ENCODE peak calls at places on chromosomes 12 and 14, in six cellular contexts. D is fibroblast of pulmonary artery, Z is mammary epithelial cell, E is CD14-positive monocyte, X is GM20000, U is WTC11. M is an unnamed sample.

GRCh38 chr14:68000516-68000915 is 180.9 kb downstream of the RAD51B start:
- DNase-seq in D (peak; percentile 30), Z (no peak), E (no peak), X (no peak), U (no peak), M (no peak)

GRCh38 chr12:95648990-95649791 is 97.9 kb upstream of the USP44 start:
- DNase-seq in D (peak; percentile 18), Z (peak; percentile 97), E (no peak), X (no peak), U (no peak), M (no peak)

GRCh38 chr12:52186135-52186840 is 5.5 kb downstream of the KRT80 start:
- DNase-seq in D (peak; percentile 83), Z (peak; percentile 74), E (peak; percentile 77), X (no peak), U (no peak), M (no peak)

GRCh38 chr12:188910-189621 is 24.9 kb downstream of the SLC6A12 start:
- DNase-seq in D (peak; percentile 58), Z (no peak), E (peak; percentile 63), X (peak; percentile 88), U (peak; percentile 75), M (peak; percentile 59)

GRCh38 chr14:29390046-29390841 is 537.4 kb downstream of the PRKD1 start:
- DNase-seq in D (no peak), Z (no peak), E (no peak), X (no peak), U (no peak), M (no peak)

GRCh38 chr14:76419399-76419798 is 43.5 kb downstream of the ESRRB start:
- DNase-seq in D (no peak), Z (no peak), E (no peak), X (no peak), U (no peak), M (no peak)

GRCh38 chr14:69572634-69573135 is 2.0 kb downstream of the CCDC177 start:
- DNase-seq in D (no peak), Z (no peak), E (no peak), X (no peak), U (peak; percentile 24), M (no peak)

GRCh38 chr12:100141666-100141997 is 1.0 kb downstream of the BLTP3B start:
- DNase-seq in D (peak; percentile 87), Z (peak; percentile 88), E (no peak), X (peak; percentile 31), U (no peak), M (no peak)

GRCh38 chr14:90039253-90040010 is 22.4 kb upstream of the KCNK13 start:
- DNase-seq in D (no peak), Z (peak; percentile 17), E (no peak), X (no peak), U (no peak), M (no peak)

GRCh38 chr14:70856851-70857498 is 47.7 kb upstream of the MAP3K9 start:
- DNase-seq in D (peak; percentile 26), Z (peak; percentile 92), E (no peak), X (no peak), U (no peak), M (no peak)

GRCh38 chr12:42372154-42372791 is 46.3 kb downstream of the PPHLN1 start:
- DNase-seq in D (peak; percentile 62), Z (peak; percentile 38), E (no peak), X (peak; percentile 42), U (no peak), M (no peak)

GRCh38 chr12:89636054-89636775 is 72.4 kb downstream of the ATP2B1 start:
- DNase-seq in D (no peak), Z (peak; percentile 64), E (no peak), X (no peak), U (no peak), M (no peak)

GRCh38 chr14:24298892-24299254 is 707 bp downstream of the DHRS1 start:
- DNase-seq in D (peak; percentile 39), Z (peak; percentile 92), E (peak; percentile 71), X (no peak), U (no peak), M (no peak)

GRCh38 chr14:99862111-99862510 is 68.9 kb downstream of the EML1 start:
- DNase-seq in D (peak; percentile 3), Z (no peak), E (no peak), X (no peak), U (no peak), M (no peak)

GRCh38 chr12:988616-989015 is 2.4 kb upstream of the ERC1 start:
- DNase-seq in D (no peak), Z (no peak), E (no peak), X (no peak), U (no peak), M (no peak)

GRCh38 chr14:71380271-71380670 is 473.0 kb downstream of the PCNX1 start:
- DNase-seq in D (peak; percentile 93), Z (no peak), E (no peak), X (no peak), U (no peak), M (no peak)

GRCh38 chr12:88237954-88238353 is 95.8 kb downstream of the TMTC3 start:
- DNase-seq in D (peak; percentile 49), Z (peak; percentile 82), E (no peak), X (no peak), U (no peak), M (no peak)

GRCh38 chr12:1574863-1575254 is 19.5 kb downstream of the FBXL14 start:
- DNase-seq in D (no peak), Z (no peak), E (no peak), X (no peak), U (no peak), M (no peak)

GRCh38 chr12:121405211-121405610 is 5.3 kb downstream of the RNF34 start:
- DNase-seq in D (no peak), Z (no peak), E (no peak), X (no peak), U (no peak), M (no peak)

GRCh38 chr12:127133675-127134335 is 1133.2 kb upstream of the TMEM132C start:
- DNase-seq in D (no peak), Z (peak; percentile 33), E (no peak), X (no peak), U (no peak), M (no peak)

GRCh38 chr14:61616524-61617185 is 78.7 kb upstream of the HIF1A start:
- DNase-seq in D (peak; percentile 88), Z (peak; percentile 63), E (no peak), X (no peak), U (no peak), M (no peak)

GRCh38 chr14:90576581-90576980 is 179.8 kb downstream of the CALM1 start:
- DNase-seq in D (peak; percentile 49), Z (no peak), E (no peak), X (no peak), U (no peak), M (no peak)

GRCh38 chr12:56838602-56839488 is 75.7 kb downstream of the HSD17B6 start:
- DNase-seq in D (no peak), Z (no peak), E (no peak), X (no peak), U (no peak), M (no peak)

GRCh38 chr14:71594828-71595227 is 337.4 kb upstream of the RGS6 start:
- DNase-seq in D (no peak), Z (no peak), E (no peak), X (no peak), U (no peak), M (no peak)

GRCh38 chr12:1496162-1496925 is 98.0 kb downstream of the FBXL14 start:
- DNase-seq in D (no peak), Z (no peak), E (no peak), X (no peak), U (no peak), M (peak; percentile 43)

GRCh38 chr12:48180424-48180823 is 3.0 kb upstream of the CCDC184 start:
- DNase-seq in D (no peak), Z (no peak), E (no peak), X (no peak), U (no peak), M (no peak)
- TF ChIP-seq CTCF in D (no peak), Z (no peak), E (peak; percentile 17), X (no peak), U (no peak), M (no peak)

DNA sequence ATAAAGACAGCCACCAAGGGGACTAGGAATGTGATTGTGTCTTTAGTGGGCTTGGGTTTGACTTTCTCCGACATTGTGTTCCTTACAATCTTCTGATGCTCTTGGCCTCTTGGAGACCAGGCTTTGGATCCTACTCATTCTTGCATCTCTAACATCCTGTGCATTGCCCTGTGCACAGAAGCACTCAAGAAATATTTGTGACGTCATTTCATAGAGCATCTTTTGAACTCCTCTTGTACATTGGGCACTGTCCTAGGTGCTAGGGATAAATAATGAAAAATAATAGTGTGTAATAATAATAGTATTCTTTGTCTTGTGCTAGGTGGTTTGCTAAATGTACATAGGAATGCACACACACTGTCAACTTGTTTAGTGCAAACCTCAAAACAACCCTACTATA is 108.8 kb upstream of the LHX5 start:
- DNase-seq in D (no peak), Z (no peak), E (no peak), X (no peak), U (no peak), M (no peak)
- TF ChIP-seq CTCF in D (no peak), Z (no peak), E (no peak), X (no peak), U (no peak), M (no peak)

GRCh38 chr12:103326190-103326589 is 169.6 kb downstream of the C12orf42 start:
- DNase-seq in D (no peak), Z (peak; percentile 20), E (no peak), X (peak; percentile 39), U (peak; percentile 23), M (no peak)
- TF ChIP-seq CTCF in D (no peak), Z (peak; percentile 57), E (no peak), X (no peak), U (peak; percentile 61), M (no peak)

GRCh38 chr12:130872179-130873096 is 572 bp downstream of the RAN start:
- DNase-seq in D (peak; percentile 23), Z (peak; percentile 27), E (no peak), X (peak; percentile 76), U (peak; percentile 32), M (peak; percentile 67)

GRCh38 chr12:130868412-130868811 is 3.5 kb upstream of the RAN start:
- DNase-seq in D (no peak), Z (no peak), E (no peak), X (no peak), U (no peak), M (no peak)

GRCh38 chr12:130871286-130872178 is at the start of gene RAN:
- DNase-seq in D (peak; percentile 96), Z (peak; percentile 91), E (peak; percentile 85), X (peak; percentile 100), U (peak; percentile 80), M (peak; percentile 97)

GRCh38 chr12:130873106-130873795 is 1.4 kb downstream of the RAN start:
- DNase-seq in D (no peak), Z (peak; percentile 11), E (no peak), X (no peak), U (no peak), M (no peak)

DNA sequence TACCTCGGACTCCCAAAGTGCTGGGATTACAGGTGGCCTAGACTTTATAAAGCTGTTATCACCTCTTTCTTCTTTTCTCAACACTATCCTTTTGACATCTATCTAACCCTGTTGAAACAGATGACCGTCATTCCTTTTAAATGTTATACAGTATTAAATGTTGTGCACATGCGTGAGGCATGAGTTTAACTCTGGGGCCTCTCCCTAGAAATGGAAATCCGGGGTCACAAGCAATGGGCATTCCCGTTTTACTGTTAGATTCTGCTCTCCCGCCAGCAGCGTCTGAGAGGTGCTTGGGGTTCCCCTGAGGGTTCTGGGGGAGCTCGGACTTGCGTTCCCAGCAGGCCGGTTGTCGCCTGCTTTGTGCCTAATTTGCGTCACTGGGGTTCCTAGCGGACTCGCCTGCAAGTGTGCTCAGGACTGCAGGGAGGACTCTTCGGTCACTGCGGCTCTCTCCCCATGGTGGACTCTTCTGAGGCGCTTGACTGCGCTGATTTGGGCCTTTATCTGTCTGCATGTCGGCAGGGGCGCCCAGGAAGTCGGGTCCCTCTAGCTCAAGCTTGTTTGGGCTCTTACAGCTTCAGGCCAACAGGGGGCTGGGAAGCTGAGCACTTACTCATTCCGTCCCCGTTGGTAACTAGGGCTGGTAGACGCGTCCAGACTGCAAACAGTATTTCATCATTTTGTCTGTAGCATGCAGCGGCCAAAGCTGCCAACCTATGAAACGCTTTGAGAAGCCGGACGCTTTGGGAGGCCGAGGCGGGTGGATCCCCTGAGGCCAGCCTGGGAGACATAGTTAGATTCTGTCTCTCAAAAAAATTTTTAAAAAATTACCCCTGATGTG is 1.2 kb upstream of the RAN start:
- DNase-seq in D (peak; percentile 96), Z (peak; percentile 80), E (peak; percentile 76), X (peak; percentile 86), U (peak; percentile 76), M (peak; percentile 75)
- TF ChIP-seq CTCF in D (peak; percentile 67), Z (peak; percentile 46), E (peak; percentile 72), X (peak; percentile 50), U (peak; percentile 34), M (peak; percentile 25)